ENCODE peak calls at places on chromosomes 3 and 15, in eight cellular contexts. J is cardiac muscle cell, X is aorta, Z is WERI-Rb-1, T is GM23248, D is right lobe of liver, H is dorsolateral prefrontal cortex, B is uterus. R is an unnamed sample.
A peak's percentile ranks its signal among the peaks of the same experiment; 100 is the strongest.

GRCh38 chr3:64295594-64295993 is 70.3 kb upstream of the PRICKLE2 start:
- DNase-seq in H (peak; percentile 17), J (no peak), D (no peak), X (peak; percentile 52), Z (no peak), B (peak; percentile 30), T (peak; percentile 97), R (no peak)

GRCh38 chr3:150490212-150490611 is 56.1 kb downstream of the SERP1 start:
- DNase-seq in J (no peak), B (no peak), T (no peak), X (no peak), D (no peak), Z (no peak), H (no peak), R (no peak)

GRCh38 chr3:58659051-58659675 is 7.4 kb downstream of the FAM3D start:
- DNase-seq in X (no peak), T (peak; percentile 59), B (no peak), H (no peak), Z (peak; percentile 52), J (peak; percentile 22), D (no peak), R (no peak)

GRCh38 chr3:39755100-39755499 is 54.3 kb upstream of the MYRIP start:
- DNase-seq in B (no peak), Z (no peak), J (no peak), H (no peak), X (no peak), D (no peak), T (no peak), R (no peak)

GRCh38 chr3:120338517-120338916 is 10.6 kb downstream of the LRRC58 start:
- DNase-seq in X (no peak), T (no peak), B (no peak), Z (no peak), J (no peak), H (no peak), D (no peak), R (no peak)

GRCh38 chr3:120524171-120524923 is 71.8 kb upstream of the NDUFB4 start:
- DNase-seq in T (peak; percentile 66), J (no peak), X (no peak), D (no peak), Z (no peak), H (no peak), B (no peak), R (no peak)

GRCh38 chr3:81869380-81869779 is 107.9 kb upstream of the GBE1 start:
- DNase-seq in H (no peak), Z (no peak), J (no peak), T (no peak), X (no peak), B (no peak), D (no peak), R (no peak)

GRCh38 chr15:92606126-92606835 is 49.3 kb downstream of the FAM174B start:
- DNase-seq in J (no peak), D (no peak), X (no peak), Z (no peak), H (no peak), B (no peak), T (no peak), R (no peak)

GRCh38 chr3:110711851-110712396 is 359.7 kb upstream of the NECTIN3 start:
- DNase-seq in X (no peak), J (no peak), Z (no peak), D (no peak), H (no peak), B (no peak), T (peak; percentile 6), R (no peak)

GRCh38 chr15:76674883-76675282 is 230.3 kb downstream of the SCAPER start:
- DNase-seq in H (no peak), D (no peak), J (no peak), B (no peak), T (peak; percentile 37), Z (no peak), X (no peak), R (no peak)

GRCh38 chr15:82312611-82313349 is 36.5 kb downstream of the GOLGA6L10 start:
- DNase-seq in X (no peak), J (no peak), Z (peak; percentile 42), T (peak; percentile 38), D (no peak), H (no peak), B (no peak), R (no peak)

GRCh38 chr15:92665100-92665555 is 9.6 kb upstream of the FAM174B start:
- DNase-seq in X (no peak), J (peak; percentile 36), H (no peak), B (no peak), Z (peak; percentile 60), D (no peak), T (peak; percentile 39), R (no peak)

GRCh38 chr3:27713435-27713880 is 8.7 kb downstream of the EOMES start:
- DNase-seq in D (no peak), J (peak; percentile 16), X (no peak), Z (no peak), T (peak; percentile 41), B (no peak), H (no peak), R (no peak)

GRCh38 chr3:122076414-122077292 is 21.5 kb downstream of the CD86 start:
- DNase-seq in D (no peak), Z (no peak), H (no peak), X (no peak), J (no peak), T (no peak), B (no peak), R (no peak)

GRCh38 chr3:34015204-34016142 is 217.0 kb downstream of the PDCD6IP start:
- DNase-seq in B (no peak), T (peak; percentile 23), Z (peak; percentile 73), D (no peak), X (no peak), H (no peak), J (peak; percentile 21), R (no peak)

GRCh38 chr3:55795296-55795695 is 308.2 kb upstream of the WNT5A start:
- DNase-seq in H (no peak), D (no peak), T (no peak), Z (no peak), B (no peak), X (no peak), J (no peak), R (no peak)
- H3K27ac ChIP-seq in H (no peak overlapping the region), D (no peak overlapping the region), T (no peak overlapping the region), Z (no peak overlapping the region), B (no peak overlapping the region), X (no peak overlapping the region), J (no peak overlapping the region), R (no peak overlapping the region)

GRCh38 chr15:90840954-90841353 is 27.4 kb upstream of the FURIN start:
- DNase-seq in T (no peak), D (no peak), X (no peak), H (no peak), Z (no peak), J (no peak), B (no peak), R (no peak)
- H3K27ac ChIP-seq in T (no peak overlapping the region), D (no peak overlapping the region), X (no peak overlapping the region), H (no peak overlapping the region), Z (no peak overlapping the region), J (no peak overlapping the region), B (no peak overlapping the region), R (no peak overlapping the region)

GRCh38 chr15:99485153-99485947 is 80.4 kb upstream of the MEF2A start:
- DNase-seq in T (peak; percentile 4), D (no peak), X (no peak), J (no peak), B (no peak), Z (no peak), H (no peak), R (no peak)
- H3K27ac ChIP-seq in T (no peak overlapping the region), D (no peak overlapping the region), X (peak overlapping the region; percentile 60), J (no peak overlapping the region), B (peak overlapping the region; percentile 66), Z (no peak overlapping the region), H (peak overlapping the region; percentile 68), R (peak overlapping the region; percentile 49)

GRCh38 chr3:195179782-195180489 is 91.0 kb downstream of the XXYLT1 start:
- DNase-seq in D (no peak), B (no peak), T (no peak), X (no peak), H (no peak), Z (no peak), J (no peak), R (no peak)

GRCh38 chr3:195182470-195182795 is 88.5 kb downstream of the XXYLT1 start:
- DNase-seq in T (peak; percentile 83), H (peak; percentile 58), D (no peak), B (peak; percentile 46), Z (no peak), X (no peak), J (no peak), R (no peak)

GRCh38 chr3:195181107-195181498 is 89.9 kb downstream of the XXYLT1 start:
- DNase-seq in D (no peak), Z (no peak), J (no peak), H (no peak), X (no peak), B (no peak), T (no peak), R (no peak)

GRCh38 chr3:195181781-195182469 is 89.0 kb downstream of the XXYLT1 start:
- DNase-seq in B (no peak), Z (no peak), J (no peak), D (no peak), T (peak; percentile 57), X (no peak), H (no peak), R (no peak)

GRCh38 chr3:195180490-195181106 is 90.4 kb downstream of the XXYLT1 start:
- DNase-seq in D (no peak), Z (no peak), J (no peak), X (no peak), T (no peak), B (no peak), H (no peak), R (no peak)
- H3K27ac ChIP-seq in D (peak overlapping the region; percentile 50), Z (no peak overlapping the region), J (peak overlapping the region; percentile 57), X (no peak overlapping the region), T (no peak overlapping the region), B (peak overlapping the region; percentile 75), H (no peak overlapping the region), R (no peak overlapping the region)